ENCODE peak calls at places on chromosomes 4 and X, in ten cellular contexts. K is C1 segment of cervical spinal cord; D is caudate nucleus; Z is dorsolateral prefrontal cortex; G is MCF 10A; O is stimulated activated CD4-positive, alpha-beta T cell treated with anti-CD3 and anti-CD28 coated beads, Interleukin-4, amount 100 ng/mL, for 1 hour; U is adipocyte; R is nucleus accumbens; J is H54; B is mesothelial cell of epicardium. S is an unnamed sample.

GRCh38 chr4:910366-911091 is 21.6 kb downstream of the GAK start:
- DNase-seq in K (no peak), D (no peak), Z (no peak), G (no peak), O (no peak), U (no peak), R (no peak), J (no peak), B (no peak), S (no peak)

GRCh38 chr4:45453258-45453841 is 670.5 kb downstream of the GABRG1 start:
- DNase-seq in K (no peak), D (no peak), Z (no peak), G (peak), O (no peak), U (peak), R (no peak), J (peak), B (no peak), S (peak)

GRCh38 chr4:78565971-78566372 is 14.4 kb downstream of the ANXA3 start:
- DNase-seq in K (no peak), D (no peak), Z (no peak), G (peak), O (no peak), U (peak), R (no peak), J (no peak), B (no peak), S (no peak)

GRCh38 chrX:11100281-11101035 is 10.7 kb upstream of the HCCS start:
- DNase-seq in K (no peak), D (no peak), Z (peak), G (peak), O (no peak), U (peak), R (peak), J (peak), B (no peak), S (no peak)

GRCh38 chrX:141439651-141440050 is 144.9 kb downstream of the SPANXA1 start:
- DNase-seq in K (no peak), D (no peak), Z (no peak), G (no peak), O (no peak), U (peak), R (no peak), J (no peak), B (no peak), S (no peak)

GRCh38 chr4:155415662-155416061 is 38.9 kb upstream of the MAP9 start:
- DNase-seq in K (no peak), D (no peak), Z (no peak), G (no peak), O (no peak), U (no peak), R (no peak), J (no peak), B (no peak), S (no peak)

GRCh38 chrX:125170459-125170858 is 149.2 kb upstream of the TEX13C start:
- DNase-seq in K (no peak), D (no peak), Z (no peak), G (no peak), O (no peak), U (no peak), R (no peak), J (no peak), B (no peak), S (no peak)

GRCh38 chr4:1042352-1043025 is 31.1 kb downstream of the FGFRL1 start:
- DNase-seq in K (no peak), D (no peak), Z (no peak), G (no peak), O (no peak), U (no peak), R (no peak), J (no peak), B (no peak), S (no peak)

GRCh38 chr4:18214656-18215055 is 193.1 kb upstream of the LCORL start:
- DNase-seq in K (no peak), D (no peak), Z (no peak), G (peak), O (no peak), U (no peak), R (no peak), J (no peak), B (no peak), S (no peak)

GRCh38 chr4:173357939-173358338 is 12.8 kb upstream of the SAP30 start:
- DNase-seq in K (no peak), D (no peak), Z (no peak), G (no peak), O (no peak), U (no peak), R (no peak), J (no peak), B (no peak), S (no peak)

GRCh38 chr4:128663325-128663724 is 146.2 kb upstream of the JADE1 start:
- DNase-seq in K (no peak), D (no peak), Z (no peak), G (no peak), O (no peak), U (no peak), R (no peak), J (no peak), B (no peak), S (no peak)

GRCh38 chr4:67896421-67897065 is 12.7 kb upstream of the TMPRSS11D start:
- DNase-seq in K (no peak), D (no peak), Z (no peak), G (no peak), O (no peak), U (no peak), R (no peak), J (no peak), B (no peak), S (no peak)

GRCh38 chr4:137471461-137471860 is 60.8 kb downstream of the PCDH18 start:
- DNase-seq in K (no peak), D (no peak), Z (no peak), G (no peak), O (no peak), U (no peak), R (no peak), J (no peak), B (no peak), S (no peak)

GRCh38 chrX:16320765-16321355 is 153.6 kb downstream of the MAGEB17 start:
- DNase-seq in K (no peak), D (no peak), Z (no peak), G (peak), O (no peak), U (peak), R (no peak), J (peak), B (no peak), S (no peak)

GRCh38 chr4:165967486-165967885 is 94.4 kb downstream of the TLL1 start:
- DNase-seq in K (no peak), D (no peak), Z (no peak), G (peak), O (no peak), U (no peak), R (no peak), J (no peak), B (no peak), S (no peak)